ENCODE peak calls at places on chromosomes 3 and 15, in four cellular contexts. One of them, this sample, is unnamed.

GRCh38 chr3:46361408-46362283 is 7.7 kb downstream of the CCR2 start:
- DNase-seq in kidney epithelial cell: no peak
- DNase-seq in MM.1S: no peak
- DNase-seq in PC-9: peak
- DNase-seq in this sample: no peak

GRCh38 chr3:58008140-58009025 is at the start of gene FLNB:
- DNase-seq in kidney epithelial cell: no peak
- DNase-seq in MM.1S: peak
- DNase-seq in PC-9: peak
- DNase-seq in this sample: no peak

GRCh38 chr3:36124118-36124796 is 256.0 kb upstream of the STAC start:
- DNase-seq in kidney epithelial cell: peak
- DNase-seq in MM.1S: peak
- DNase-seq in PC-9: peak
- DNase-seq in this sample: peak

GRCh38 chr3:132038198-132038825 is 3.5 kb upstream of the CPNE4 start:
- DNase-seq in kidney epithelial cell: no peak
- DNase-seq in MM.1S: peak
- DNase-seq in PC-9: no peak
- DNase-seq in this sample: no peak

GRCh38 chr3:134768845-134769244 is 26.2 kb upstream of the EPHB1 start:
- DNase-seq in kidney epithelial cell: no peak
- DNase-seq in MM.1S: no peak
- DNase-seq in PC-9: no peak
- DNase-seq in this sample: no peak

GRCh38 chr15:68550498-68551295 is 28.1 kb upstream of the CORO2B start:
- DNase-seq in kidney epithelial cell: no peak
- DNase-seq in MM.1S: peak
- DNase-seq in PC-9: peak
- DNase-seq in this sample: no peak

GRCh38 chr3:99747915-99748314 is 69.7 kb upstream of the CMSS1 start:
- DNase-seq in kidney epithelial cell: peak
- DNase-seq in MM.1S: no peak
- DNase-seq in PC-9: peak
- DNase-seq in this sample: no peak

GRCh38 chr3:165746874-165747273 is 90.3 kb downstream of the BCHE start:
- DNase-seq in kidney epithelial cell: no peak
- DNase-seq in MM.1S: no peak
- DNase-seq in PC-9: no peak
- DNase-seq in this sample: peak

GRCh38 chr3:72678892-72679291 is 169.4 kb downstream of the SHQ1 start:
- DNase-seq in kidney epithelial cell: no peak
- DNase-seq in MM.1S: no peak
- DNase-seq in PC-9: peak
- DNase-seq in this sample: no peak

GRCh38 chr3:133575121-133575520 is 1.6 kb downstream of the CDV3 start:
- DNase-seq in kidney epithelial cell: no peak
- DNase-seq in MM.1S: peak
- DNase-seq in PC-9: no peak
- DNase-seq in this sample: no peak

GRCh38 chr3:69855436-69856162 is 116.3 kb downstream of the MITF start:
- DNase-seq in kidney epithelial cell: no peak
- DNase-seq in MM.1S: no peak
- DNase-seq in PC-9: no peak
- DNase-seq in this sample: no peak

GRCh38 chr15:26899658-26900057 is 32.8 kb downstream of the GABRA5 start:
- DNase-seq in kidney epithelial cell: no peak
- DNase-seq in MM.1S: no peak
- DNase-seq in PC-9: no peak
- DNase-seq in this sample: no peak

GRCh38 chr15:80456517-80457497 is 52.6 kb downstream of the ARNT2 start:
- DNase-seq in kidney epithelial cell: no peak
- DNase-seq in MM.1S: no peak
- DNase-seq in PC-9: no peak
- DNase-seq in this sample: no peak

DNA sequence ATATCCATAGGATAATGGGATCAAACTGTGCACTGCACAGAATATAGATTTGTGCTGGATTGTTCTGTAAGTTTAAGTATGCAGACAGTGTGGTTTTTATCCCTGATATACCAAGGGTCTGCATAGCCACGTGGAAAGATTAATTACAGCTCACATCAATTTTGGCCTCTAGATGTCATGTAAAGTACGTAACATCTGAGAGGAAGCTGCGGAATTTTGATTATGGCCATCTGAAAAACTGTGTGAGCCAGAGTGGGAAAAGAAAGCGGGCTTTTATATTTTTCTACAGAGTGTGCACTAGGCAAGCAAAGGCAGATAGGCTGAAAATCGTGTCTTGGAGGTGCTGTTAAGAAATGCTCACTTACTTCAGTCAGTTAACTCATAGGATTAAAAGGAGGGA is 562.7 kb downstream of the GBE1 start:
- DNase-seq in kidney epithelial cell: no peak
- DNase-seq in MM.1S: no peak
- DNase-seq in PC-9: no peak
- DNase-seq in this sample: no peak
- H3K4me3 ChIP-seq in kidney epithelial cell: no peak
- H3K4me3 ChIP-seq in MM.1S: no peak
- H3K4me3 ChIP-seq in PC-9: no peak
- H3K4me3 ChIP-seq in this sample: no peak

DNA sequence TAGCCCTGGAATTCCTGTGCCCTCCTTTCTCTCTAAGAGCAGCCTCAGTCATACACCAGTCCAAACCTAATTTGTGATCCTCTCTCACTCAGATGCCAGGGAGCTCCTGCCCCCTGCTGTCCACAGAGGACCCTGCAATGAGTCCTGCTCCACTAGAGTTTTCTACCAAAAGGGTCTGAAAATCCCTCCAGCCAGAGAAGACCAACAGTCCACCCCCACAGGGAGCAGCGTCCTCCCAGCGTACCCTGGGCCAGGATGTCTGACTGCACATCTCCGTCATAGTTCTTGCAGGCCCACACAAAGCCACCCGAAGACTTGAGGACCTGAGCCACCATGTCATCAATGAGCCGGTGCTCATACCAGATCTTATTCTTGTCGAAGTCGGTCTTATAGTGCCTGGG is 15.4 kb downstream of the IDH2 start:
- DNase-seq in kidney epithelial cell: no peak
- DNase-seq in MM.1S: peak
- DNase-seq in PC-9: peak
- DNase-seq in this sample: no peak
- TF ChIP-seq CTCF in kidney epithelial cell: peak
- TF ChIP-seq CTCF in MM.1S: peak
- TF ChIP-seq CTCF in PC-9: peak
- TF ChIP-seq CTCF in this sample: peak

DNA sequence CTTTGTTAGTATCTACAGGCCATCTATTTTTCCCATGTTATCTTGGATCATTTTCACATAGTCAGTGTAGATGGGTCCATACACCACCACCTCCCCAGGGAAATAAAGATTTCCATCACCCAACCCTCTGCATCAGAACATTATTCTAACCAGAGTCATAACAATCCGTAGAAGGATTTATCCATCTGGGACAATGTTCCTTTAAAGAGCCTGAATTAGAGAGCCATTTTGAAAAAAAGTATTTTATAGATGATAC is 8.1 kb upstream of the KLHL6 start:
- DNase-seq in kidney epithelial cell: no peak
- DNase-seq in MM.1S: no peak
- DNase-seq in PC-9: no peak
- DNase-seq in this sample: no peak
- H3K4me3 ChIP-seq in kidney epithelial cell: no peak
- H3K4me3 ChIP-seq in MM.1S: no peak
- H3K4me3 ChIP-seq in PC-9: no peak
- H3K4me3 ChIP-seq in this sample: no peak

DNA sequence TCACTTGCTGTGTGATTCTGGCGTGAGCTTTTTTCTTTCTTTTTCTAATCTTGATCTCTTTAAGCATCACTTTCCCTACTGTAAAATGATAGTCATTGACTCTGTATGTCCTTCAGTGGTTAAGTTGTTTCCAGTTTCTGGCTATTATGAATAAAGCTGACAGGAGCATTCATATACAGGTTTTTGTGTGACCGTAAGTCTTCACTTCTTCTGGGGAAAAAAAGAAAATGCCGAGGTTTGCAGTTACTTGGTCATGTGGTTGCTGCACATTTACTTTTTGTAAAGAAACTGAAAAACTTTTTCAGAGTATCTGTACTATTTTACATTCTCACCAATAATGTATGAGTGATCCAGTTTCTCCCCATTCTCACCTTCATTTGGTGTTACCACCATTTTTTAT is 247.4 kb upstream of the RBMS3 start:
- DNase-seq in kidney epithelial cell: no peak
- DNase-seq in MM.1S: peak
- DNase-seq in PC-9: no peak
- DNase-seq in this sample: no peak
- TF ChIP-seq CTCF in kidney epithelial cell: no peak
- TF ChIP-seq CTCF in MM.1S: no peak
- TF ChIP-seq CTCF in PC-9: no peak
- TF ChIP-seq CTCF in this sample: no peak

GRCh38 chr15:89401636-89402252 is 67.1 kb upstream of the POLG start:
- DNase-seq in kidney epithelial cell: no peak
- DNase-seq in MM.1S: peak
- DNase-seq in PC-9: no peak
- DNase-seq in this sample: no peak
- H3K4me3 ChIP-seq in kidney epithelial cell: no peak
- H3K4me3 ChIP-seq in MM.1S: peak
- H3K4me3 ChIP-seq in PC-9: no peak
- H3K4me3 ChIP-seq in this sample: no peak